ENCODE peak calls at places on chromosomes 12 and 14, in nine cellular contexts. C is OCI-LY7, V is Panc1, G is cardiac muscle cell, P is AG09309, X is Peyer's patch, T is epithelial cell of esophagus, H is GM12864, U is fibroblast of pulmonary artery. Q is an unnamed sample.

GRCh38 chr12:81530352-81530751 is 228.8 kb downstream of the PPFIA2 start:
- DNase-seq in C (no peak), V (no peak), G (no peak), P (no peak), X (no peak), T (peak), H (no peak), U (peak), Q (no peak)

GRCh38 chr12:124153396-124153795 is 141.5 kb upstream of the RFLNA start:
- DNase-seq in C (no peak), V (no peak), G (no peak), P (no peak), X (no peak), T (no peak), H (no peak), U (no peak), Q (no peak)

GRCh38 chr12:2642896-2643425 is 151.8 kb upstream of the FKBP4 start:
- DNase-seq in C (no peak), V (no peak), G (no peak), P (no peak), X (no peak), T (no peak), H (no peak), U (no peak), Q (no peak)

GRCh38 chr14:62674833-62675232 is 370.4 kb downstream of the KCNH5 start:
- DNase-seq in C (no peak), V (no peak), G (no peak), P (no peak), X (no peak), T (peak), H (no peak), U (peak), Q (no peak)

GRCh38 chr12:12467701-12468218 is 94.9 kb downstream of the DUSP16 start:
- DNase-seq in C (no peak), V (no peak), G (no peak), P (no peak), X (peak), T (no peak), H (no peak), U (no peak), Q (no peak)

GRCh38 chr12:121766290-121767039 is 27.0 kb downstream of the RHOF start:
- DNase-seq in C (no peak), V (no peak), G (no peak), P (no peak), X (no peak), T (no peak), H (no peak), U (no peak), Q (no peak)

GRCh38 chr12:104733717-104734175 is 224.3 kb downstream of the SLC41A2 start:
- DNase-seq in C (peak), V (no peak), G (peak), P (no peak), X (no peak), T (no peak), H (no peak), U (no peak), Q (no peak)

GRCh38 chr14:56004323-56004722 is 113.9 kb upstream of the PELI2 start:
- DNase-seq in C (no peak), V (no peak), G (no peak), P (no peak), X (no peak), T (no peak), H (no peak), U (no peak), Q (no peak)

GRCh38 chr14:74015178-74015577 is 3.9 kb downstream of the ENTPD5 start:
- DNase-seq in C (no peak), V (no peak), G (no peak), P (no peak), X (no peak), T (no peak), H (no peak), U (no peak), Q (no peak)

GRCh38 chr14:104843442-104844305 is 21.4 kb upstream of the CEP170B start:
- DNase-seq in C (no peak), V (no peak), G (no peak), P (no peak), X (no peak), T (no peak), H (no peak), U (no peak), Q (peak)
- H3K4me3 ChIP-seq in C (no peak), V (no peak), G (peak), P (peak), X (peak), T (no peak), H (no peak), U (no peak), Q (peak)

GRCh38 chr14:78170203-78170602 is at the start of gene NRXN3:
- DNase-seq in C (no peak), V (no peak), G (no peak), P (no peak), X (no peak), T (peak), H (no peak), U (no peak), Q (no peak)

GRCh38 chr14:78162202-78162601 is 8.0 kb upstream of the NRXN3 start:
- DNase-seq in C (no peak), V (no peak), G (peak), P (no peak), X (no peak), T (no peak), H (no peak), U (no peak), Q (no peak)

GRCh38 chr14:78164226-78164853 is 5.8 kb upstream of the NRXN3 start:
- DNase-seq in C (peak), V (no peak), G (no peak), P (no peak), X (no peak), T (peak), H (no peak), U (no peak), Q (peak)
- TF ChIP-seq CTCF in C (peak), V (peak), G (peak), P (no peak), X (no peak), T (peak), H (peak), U (no peak), Q (peak)

GRCh38 chr12:7695159-7695930 is at the start of gene GDF3:
- DNase-seq in C (no peak), V (no peak), G (peak), P (no peak), X (no peak), T (no peak), H (no peak), U (peak), Q (peak)
- H3K4me3 ChIP-seq in C (no peak), V (no peak), G (no peak), P (no peak), X (no peak), T (no peak), H (no peak), U (no peak), Q (no peak)

DNA sequence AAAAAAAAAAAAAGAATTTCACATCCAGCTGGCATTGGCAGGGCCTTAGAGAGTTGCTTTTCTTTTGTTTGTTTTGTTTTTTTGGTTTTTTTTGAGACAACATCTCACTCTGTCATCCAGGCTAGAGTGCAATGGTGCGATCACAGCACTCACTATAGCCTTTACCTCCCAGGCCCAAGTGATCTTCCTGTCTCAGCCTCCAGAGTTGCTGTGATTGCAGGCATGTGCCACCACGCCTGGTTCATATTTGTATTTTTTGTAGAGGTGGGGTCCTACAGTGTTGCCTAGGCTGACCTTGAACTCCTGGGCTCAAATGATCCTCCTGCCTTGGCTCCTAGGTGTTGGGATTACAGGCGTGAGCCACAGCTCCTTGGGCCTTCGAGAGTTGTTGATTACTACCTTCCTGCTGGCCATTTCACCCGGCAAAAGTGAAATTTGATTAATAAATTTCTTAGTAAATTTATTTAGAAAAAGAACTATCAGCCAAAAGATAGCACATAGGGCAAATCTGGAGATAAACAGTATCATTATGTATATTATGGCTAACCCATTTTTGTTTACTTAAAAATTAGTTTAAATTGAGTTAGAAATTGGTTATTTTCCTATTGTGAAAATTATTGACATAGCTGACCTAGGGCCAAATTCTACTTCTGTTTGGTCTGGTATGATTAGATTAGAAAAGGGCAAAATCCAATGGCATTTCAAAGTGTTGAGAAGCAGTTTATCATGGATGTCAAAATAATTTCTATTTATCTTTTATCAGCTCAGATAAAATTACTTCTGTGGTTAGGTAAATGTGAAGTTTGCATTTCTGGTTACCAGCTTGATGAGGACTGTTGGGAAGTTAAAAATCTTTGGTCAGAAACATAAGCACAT is 12.6 kb downstream of the ACTR6 start:
- DNase-seq in C (no peak), V (no peak), G (no peak), P (no peak), X (no peak), T (no peak), H (no peak), U (no peak), Q (no peak)
- TF ChIP-seq CTCF in C (no peak), V (no peak), G (no peak), P (no peak), X (no peak), T (no peak), H (no peak), U (no peak), Q (no peak)

DNA sequence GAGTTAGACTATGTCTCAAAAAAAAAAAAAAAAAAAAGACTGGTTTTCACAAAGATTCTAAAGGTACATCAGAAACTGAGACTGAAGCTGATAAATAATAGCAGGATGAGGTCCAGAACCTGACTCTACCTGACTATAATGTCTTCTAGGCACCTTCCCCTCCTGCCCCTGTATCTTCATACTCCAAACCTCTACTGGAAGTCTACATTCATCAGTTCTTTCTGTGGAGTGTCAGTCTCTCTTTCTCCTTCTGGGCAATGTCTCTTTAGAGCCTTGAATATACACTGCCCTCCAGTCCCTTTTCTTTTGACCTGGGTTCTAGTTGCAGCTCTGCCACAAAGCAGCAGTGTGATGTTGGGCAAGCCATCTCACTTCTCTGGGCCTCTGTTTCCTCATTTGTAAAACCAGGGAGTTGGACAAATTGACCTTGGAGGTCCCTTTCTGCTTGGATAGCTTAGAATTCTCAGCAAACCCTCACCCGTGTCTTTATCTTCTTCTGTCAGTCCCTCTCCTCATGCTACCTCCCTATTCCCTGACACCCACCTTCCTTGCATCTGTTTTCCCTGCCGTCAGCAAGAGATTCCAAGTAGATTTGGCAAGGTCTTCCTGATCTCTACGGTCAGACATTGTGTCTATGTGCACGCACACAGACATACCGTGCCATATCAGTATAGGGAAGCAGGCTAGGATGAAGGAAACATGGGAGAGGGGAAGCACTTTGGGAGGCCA is 4.3 kb downstream of the NFE2 start:
- DNase-seq in C (no peak), V (no peak), G (no peak), P (no peak), X (no peak), T (no peak), H (no peak), U (no peak), Q (no peak)
- H3K4me3 ChIP-seq in C (no peak), V (no peak), G (no peak), P (no peak), X (no peak), T (no peak), H (no peak), U (no peak), Q (no peak)

GRCh38 chr12:15933751-15934150 is 22.6 kb downstream of the DERA start:
- DNase-seq in C (no peak), V (no peak), G (no peak), P (peak), X (no peak), T (no peak), H (no peak), U (no peak), Q (no peak)

GRCh38 chr12:15928870-15929571 is 17.9 kb downstream of the DERA start:
- DNase-seq in C (no peak), V (no peak), G (no peak), P (no peak), X (no peak), T (no peak), H (no peak), U (no peak), Q (peak)

GRCh38 chr12:15928345-15928744 is 17.2 kb downstream of the DERA start:
- DNase-seq in C (no peak), V (peak), G (peak), P (peak), X (no peak), T (peak), H (no peak), U (peak), Q (no peak)

GRCh38 chr12:15932975-15933374 is 21.8 kb downstream of the DERA start:
- DNase-seq in C (no peak), V (no peak), G (no peak), P (no peak), X (no peak), T (no peak), H (no peak), U (no peak), Q (no peak)

GRCh38 chr12:15931590-15932053 is 20.5 kb downstream of the DERA start:
- DNase-seq in C (peak), V (no peak), G (no peak), P (no peak), X (no peak), T (peak), H (no peak), U (no peak), Q (no peak)
- TF ChIP-seq CTCF in C (peak), V (no peak), G (no peak), P (no peak), X (no peak), T (peak), H (peak), U (peak), Q (no peak)

DNA sequence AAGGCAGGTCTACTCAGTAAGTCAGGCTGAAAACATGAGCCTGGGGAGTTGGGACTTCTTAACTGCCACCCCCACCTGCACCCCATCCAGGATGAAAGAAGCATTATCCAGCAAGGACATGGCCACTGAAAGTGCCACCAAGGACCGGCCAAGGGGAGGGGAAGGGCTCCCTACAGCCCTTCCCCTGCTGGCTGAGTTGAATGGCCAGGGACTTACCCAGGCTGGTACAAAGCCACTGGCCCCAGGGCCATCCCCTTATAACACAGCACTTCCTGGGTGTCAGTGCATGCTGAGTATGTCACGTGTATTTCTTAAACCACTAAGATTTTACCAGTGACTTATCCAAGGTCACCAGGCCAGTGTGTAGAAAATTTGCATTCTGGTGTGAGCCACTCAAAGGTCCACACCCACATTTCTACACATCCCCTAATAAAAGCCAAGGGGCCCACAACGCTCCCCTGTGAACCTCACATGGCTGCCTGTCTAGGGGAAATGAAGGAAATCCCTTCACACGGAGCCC is 29.3 kb upstream of the ZFP36L1 start:
- DNase-seq in C (peak), V (no peak), G (no peak), P (no peak), X (no peak), T (no peak), H (peak), U (no peak), Q (no peak)
- H3K4me3 ChIP-seq in C (peak), V (no peak), G (no peak), P (no peak), X (no peak), T (no peak), H (peak), U (no peak), Q (no peak)

DNA sequence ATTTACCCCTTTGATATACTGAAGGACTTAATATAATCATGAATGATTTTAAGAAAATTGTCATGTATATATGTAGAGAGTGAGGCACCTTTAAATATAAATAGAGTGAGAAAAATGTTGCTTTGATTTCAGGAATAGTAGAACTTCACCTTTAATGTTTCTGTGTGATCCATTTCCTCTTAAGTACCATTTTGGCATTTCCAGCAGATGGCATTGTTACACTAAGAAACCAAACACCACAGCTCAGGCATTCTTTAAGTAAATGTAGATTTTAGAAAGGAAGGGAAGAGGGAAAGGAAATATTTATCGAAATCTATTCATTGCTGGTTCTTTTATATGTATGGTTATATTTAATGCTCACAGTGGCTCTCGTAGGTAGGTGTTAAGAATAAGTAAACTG is 556.7 kb upstream of the FBXO33 start:
- DNase-seq in C (peak), V (peak), G (peak), P (peak), X (no peak), T (peak), H (no peak), U (peak), Q (no peak)
- TF ChIP-seq CTCF in C (peak), V (peak), G (peak), P (no peak), X (no peak), T (peak), H (peak), U (peak), Q (peak)

GRCh38 chr12:57078519-57079404 is at the start of gene NEMP1:
- DNase-seq in C (peak), V (peak), G (peak), P (peak), X (peak), T (peak), H (peak), U (peak), Q (peak)

GRCh38 chr12:57080855-57081254 is 2.3 kb upstream of the NEMP1 start:
- DNase-seq in C (no peak), V (no peak), G (no peak), P (no peak), X (no peak), T (no peak), H (no peak), U (no peak), Q (no peak)

GRCh38 chr12:57079821-57080220 is 1.2 kb upstream of the NEMP1 start:
- DNase-seq in C (no peak), V (no peak), G (no peak), P (no peak), X (no peak), T (no peak), H (no peak), U (no peak), Q (no peak)
- H3K4me3 ChIP-seq in C (no peak), V (no peak), G (no peak), P (no peak), X (no peak), T (no peak), H (no peak), U (no peak), Q (no peak)

GRCh38 chr12:130571734-130572133 is 144.4 kb downstream of the RIMBP2 start:
- DNase-seq in C (no peak), V (no peak), G (no peak), P (no peak), X (no peak), T (no peak), H (no peak), U (no peak), Q (no peak)

GRCh38 chr12:130573235-130573634 is 142.9 kb downstream of the RIMBP2 start:
- DNase-seq in C (no peak), V (no peak), G (no peak), P (no peak), X (no peak), T (no peak), H (no peak), U (no peak), Q (no peak)

GRCh38 chr12:130568546-130568945 is 147.6 kb downstream of the RIMBP2 start:
- DNase-seq in C (no peak), V (no peak), G (no peak), P (no peak), X (no peak), T (no peak), H (no peak), U (no peak), Q (no peak)

GRCh38 chr12:130572553-130572952 is 143.5 kb downstream of the RIMBP2 start:
- DNase-seq in C (no peak), V (no peak), G (no peak), P (no peak), X (no peak), T (no peak), H (no peak), U (no peak), Q (no peak)

DNA sequence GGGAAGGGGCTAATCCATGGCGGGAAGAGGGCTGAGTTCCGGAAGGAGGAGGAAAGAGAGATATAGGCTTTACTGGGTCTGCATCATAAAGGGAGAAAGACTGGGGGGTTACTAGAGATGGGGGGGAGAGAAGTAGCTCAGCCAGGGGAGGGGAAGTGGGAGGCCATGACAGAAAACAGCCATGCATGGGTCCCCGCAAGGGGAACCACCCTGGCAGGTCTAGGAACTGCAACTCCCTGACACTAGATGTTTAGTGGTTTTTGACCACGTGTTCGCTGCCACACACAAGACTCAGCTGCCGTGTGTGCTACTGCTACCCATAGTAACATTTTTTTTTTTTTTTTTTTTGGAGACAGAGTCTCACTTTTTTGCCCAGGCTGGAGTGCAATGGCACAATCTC is 145.0 kb downstream of the RIMBP2 start:
- DNase-seq in C (peak), V (no peak), G (no peak), P (no peak), X (no peak), T (no peak), H (no peak), U (no peak), Q (no peak)
- TF ChIP-seq CTCF in C (no peak), V (no peak), G (no peak), P (no peak), X (no peak), T (no peak), H (no peak), U (no peak), Q (no peak)

Q was measured in heart right ventricle.